ENCODE peak calls at places on chromosomes 7 and 10, in eight cellular contexts. V is PC-3; F is fibroblast of pulmonary artery; A is NT2/D1; I is ovary; M is fibroblast of mammary gland; O is tibial artery; K is activated T-cell treated with anti-CD3 and anti-CD28 coated beads, Interleukin-2, amount 50 U/mL, for 1 hour. L is an unnamed sample.

GRCh38 chr10:34323197-34323596 is 491.9 kb downstream of the PARD3 start:
- DNase-seq in K (no peak), A (no peak), V (peak; percentile 53), O (no peak), F (peak; percentile 12), M (peak; percentile 55), I (no peak), L (no peak)

GRCh38 chr10:131817866-131818509 is 82.8 kb upstream of the PPP2R2D start:
- DNase-seq in A (no peak), V (no peak), I (no peak), K (no peak), O (no peak), M (no peak), F (no peak), L (no peak)

GRCh38 chr10:111879964-111880363 is 303.6 kb downstream of the GPAM start:
- DNase-seq in A (no peak), I (no peak), V (no peak), K (no peak), O (no peak), M (peak; percentile 78), F (no peak), L (no peak)

GRCh38 chr7:134619627-134620331 is 26.9 kb upstream of the BPGM start:
- DNase-seq in F (peak; percentile 94), A (no peak), O (no peak), K (no peak), V (peak; percentile 90), I (no peak), M (peak; percentile 98), L (no peak)

GRCh38 chr7:106424476-106425016 is 139.8 kb upstream of the NAMPT start:
- DNase-seq in K (no peak), M (no peak), A (no peak), O (no peak), V (no peak), I (no peak), F (no peak), L (no peak)

GRCh38 chr7:118184392-118184899 is 482 bp downstream of the LSM8 start:
- DNase-seq in O (no peak), F (peak; percentile 10), A (no peak), I (no peak), M (peak; percentile 6), K (no peak), V (no peak), L (no peak)

GRCh38 chr10:132422931-132423813 is 26.2 kb downstream of the PWWP2B start:
- DNase-seq in F (no peak), M (no peak), V (no peak), A (no peak), O (no peak), K (no peak), I (no peak), L (no peak)

GRCh38 chr7:23020742-23021401 is 6.9 kb upstream of the HYCC1 start:
- DNase-seq in A (no peak), O (peak; percentile 46), M (peak; percentile 97), K (no peak), F (peak; percentile 84), I (no peak), V (peak; percentile 87), L (no peak)

GRCh38 chr7:46628389-46628788 is 707.3 kb upstream of the IGFBP3 start:
- DNase-seq in F (no peak), A (no peak), I (no peak), K (no peak), M (no peak), O (no peak), V (no peak), L (no peak)

GRCh38 chr10:110425684-110426293 is 71.9 kb upstream of the DUSP5 start:
- DNase-seq in M (peak; percentile 100), A (no peak), I (no peak), V (peak; percentile 61), F (peak; percentile 83), O (no peak), K (no peak), L (no peak)

L was measured in heart left ventricle.